ENCODE peak calls at places on chromosome 1, in four cellular contexts. H, O, J and K are unnamed samples.

GRCh38 chr1:89780721-89781120 is 40.1 kb upstream of the LRRC8D start:
- DNase-seq in H (peak), O (no peak), J (no peak), K (peak)

GRCh38 chr1:3066826-3067225 is 2.2 kb upstream of the PRDM16 start:
- DNase-seq in H (no peak), O (no peak), J (no peak), K (no peak)

GRCh38 chr1:47231314-47232186 is 475 bp downstream of the TAL1 start:
- DNase-seq in H (peak), O (no peak), J (no peak), K (no peak)

GRCh38 chr1:182205378-182206022 is 144.0 kb upstream of the ZNF648 start:
- DNase-seq in H (peak), O (no peak), J (no peak), K (no peak)

GRCh38 chr1:7493711-7494110 is 277.4 kb upstream of the VAMP3 start:
- DNase-seq in H (no peak), O (no peak), J (no peak), K (no peak)

GRCh38 chr1:30928171-30928570 is 19.6 kb upstream of the SDC3 start:
- DNase-seq in H (peak), O (no peak), J (no peak), K (no peak)

GRCh38 chr1:31793586-31794285 is 22.1 kb downstream of the SPOCD1 start:
- DNase-seq in H (no peak), O (no peak), J (no peak), K (no peak)

GRCh38 chr1:87295720-87296119 is 33.0 kb upstream of the LMO4 start:
- DNase-seq in H (no peak), O (no peak), J (no peak), K (no peak)

GRCh38 chr1:241591317-241591716 is 48.9 kb downstream of the CHML start:
- DNase-seq in H (peak), O (no peak), J (no peak), K (no peak)

GRCh38 chr1:167723707-167724323 is 2.0 kb downstream of the MPZL1 start:
- DNase-seq in H (no peak), O (no peak), J (no peak), K (no peak)

GRCh38 chr1:240687820-240688219 is 75.9 kb upstream of the GREM2 start:
- DNase-seq in H (no peak), O (no peak), J (no peak), K (no peak)

GRCh38 chr1:29674625-29675326 is 438.5 kb downstream of the PTPRU start:
- DNase-seq in H (no peak), O (no peak), J (no peak), K (no peak)

GRCh38 chr1:73673980-73674379 is 524.0 kb downstream of the LRRIQ3 start:
- DNase-seq in H (peak), O (no peak), J (no peak), K (no peak)

GRCh38 chr1:212293579-212293978 is 8.4 kb downstream of the PPP2R5A start:
- DNase-seq in H (no peak), O (no peak), J (no peak), K (no peak)

GRCh38 chr1:74199504-74199903 is 1.5 kb downstream of the FPGT start:
- DNase-seq in H (no peak), O (no peak), J (no peak), K (no peak)

DNA sequence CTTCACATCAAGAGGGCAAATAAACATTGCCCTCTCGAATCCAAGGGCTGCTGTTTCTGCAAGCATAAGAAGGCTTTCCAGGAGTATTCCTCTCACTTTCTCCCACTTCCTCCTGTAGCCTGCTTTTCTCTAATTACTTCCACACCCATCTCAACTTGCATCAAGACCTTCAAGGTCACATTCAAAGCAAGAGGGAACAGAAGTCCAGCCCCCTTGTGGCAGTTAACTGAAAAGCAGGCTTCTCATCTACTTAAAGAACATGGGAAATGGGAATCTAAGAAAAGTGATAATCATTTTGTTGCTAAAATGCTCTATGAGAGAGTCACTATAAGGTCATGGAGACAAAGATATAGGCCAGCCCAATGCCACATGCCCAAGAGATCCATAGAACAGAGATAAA is 874.4 kb downstream of the KCNT2 start:
- DNase-seq in H (peak), O (no peak), J (peak), K (no peak)
- TF ChIP-seq CTCF in H (peak), O (peak), J (peak), K (peak)

GRCh38 chr1:111272081-111272480 is 18.6 kb upstream of the CHIA start:
- DNase-seq in H (no peak), O (no peak), J (no peak), K (no peak)

GRCh38 chr1:111271464-111271801 is 19.2 kb upstream of the CHIA start:
- DNase-seq in H (no peak), O (no peak), J (no peak), K (no peak)

GRCh38 chr1:111269820-111270406 is 20.7 kb upstream of the CHIA start:
- DNase-seq in H (no peak), O (no peak), J (no peak), K (no peak)

GRCh38 chr1:111270781-111271463 is 19.7 kb upstream of the CHIA start:
- DNase-seq in H (no peak), O (no peak), J (no peak), K (no peak)

GRCh38 chr1:111267801-111268508 is 22.7 kb upstream of the CHIA start:
- DNase-seq in H (no peak), O (no peak), J (no peak), K (no peak)
- TF ChIP-seq CTCF in H (no peak), O (no peak), J (no peak), K (no peak)

DNA sequence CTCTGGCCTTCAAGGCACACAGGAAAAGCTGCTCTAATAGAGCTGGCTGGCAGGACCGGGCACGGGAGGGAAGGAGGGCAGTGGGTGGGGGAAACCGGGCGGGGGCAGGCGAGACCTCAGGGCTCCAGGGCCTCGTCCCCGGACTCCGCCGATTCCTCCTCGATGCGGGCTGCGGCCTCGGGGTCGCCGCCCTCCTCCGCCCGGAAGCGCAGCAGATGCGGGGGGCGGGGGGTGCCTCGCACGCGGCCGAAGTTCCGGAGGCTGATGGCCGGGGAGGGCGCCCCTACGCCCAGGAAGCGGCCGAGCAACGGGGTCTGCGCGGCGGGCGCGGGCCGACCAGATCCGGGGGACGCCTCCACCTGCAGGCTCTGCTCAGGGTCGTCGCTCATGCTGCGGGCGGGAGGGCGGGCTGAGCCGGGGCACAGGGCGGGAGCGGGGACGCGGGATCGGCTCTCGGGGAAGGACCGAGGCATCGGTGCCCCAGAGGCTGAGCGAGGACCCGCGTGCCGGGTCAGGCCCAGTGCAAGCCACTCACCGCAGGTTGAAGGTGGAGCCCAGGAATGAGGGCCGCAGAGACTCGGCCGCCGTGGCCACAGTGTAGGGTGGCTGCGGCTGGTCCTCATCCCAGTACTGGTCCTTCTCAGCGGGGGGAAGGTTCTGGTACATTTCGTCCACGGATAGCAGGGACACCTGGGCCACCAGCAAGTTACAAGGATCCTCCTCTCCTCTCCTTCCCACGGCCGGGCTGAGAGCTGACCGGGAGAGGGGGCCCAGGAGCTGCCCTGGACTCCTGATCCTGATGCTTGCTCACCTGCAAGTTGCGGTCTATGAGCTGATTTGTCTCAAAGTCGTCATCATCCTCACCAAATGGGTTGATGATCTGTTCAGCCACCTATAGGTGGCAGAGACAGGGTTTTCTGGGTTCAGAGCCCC is 3.6 kb downstream of the BEST4 start:
- DNase-seq in H (peak), O (no peak), J (no peak), K (no peak)
- TF ChIP-seq CTCF in H (peak), O (no peak), J (no peak), K (no peak)

DNA sequence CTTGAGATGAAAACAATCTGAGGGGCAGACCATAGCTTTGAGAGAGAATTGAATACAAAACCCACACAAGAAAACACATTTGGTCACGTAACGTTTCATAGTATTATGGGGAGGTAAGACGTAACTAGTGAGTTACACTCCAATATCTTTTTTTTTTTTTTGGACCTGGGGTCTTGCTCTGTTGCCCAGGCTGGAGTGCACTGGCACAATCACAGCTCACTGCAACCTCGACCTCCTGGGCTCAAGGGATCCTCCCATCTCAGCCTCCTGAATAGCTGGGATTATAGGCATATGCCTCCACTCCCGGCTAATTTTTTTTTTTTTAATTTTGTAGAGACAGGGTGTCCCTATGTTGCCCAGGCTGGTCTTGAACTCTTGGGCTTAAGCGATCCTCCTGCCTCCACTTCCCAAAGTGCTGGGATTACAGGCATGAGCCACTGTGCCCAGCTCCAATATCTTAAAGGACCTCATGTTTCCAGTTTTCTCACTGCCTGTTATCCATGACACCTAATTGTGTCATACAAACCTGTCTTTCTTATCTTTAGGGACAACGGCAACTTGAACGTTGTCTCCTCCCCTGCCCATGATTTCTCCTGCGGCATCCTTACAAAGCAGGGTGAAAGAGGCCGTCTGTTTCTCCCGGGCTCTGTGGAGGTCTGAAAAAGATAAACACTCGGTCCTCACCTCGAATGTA is 5.3 kb downstream of the TRIM45 start:
- DNase-seq in H (no peak), O (no peak), J (no peak), K (no peak)
- TF ChIP-seq CTCF in H (no peak), O (no peak), J (no peak), K (no peak)

GRCh38 chr1:64240209-64240608 is 36.8 kb downstream of the UBE2U start:
- DNase-seq in H (no peak), O (no peak), J (no peak), K (no peak)
- TF ChIP-seq CTCF in H (no peak), O (peak), J (no peak), K (peak)

GRCh38 chr1:198465201-198466144 is 75.0 kb downstream of the ATP6V1G3 start:
- DNase-seq in H (peak), O (peak), J (no peak), K (peak)
- TF ChIP-seq CTCF in H (peak), O (peak), J (peak), K (peak)